ENCODE peak calls at places on chromosomes 12 and 14, in four cellular contexts. One of them, this sample, is unnamed.

GRCh38 chr12:66573605-66574004 is 105.3 kb downstream of the GRIP1 start:
- DNase-seq in CD4-positive, alpha-beta T cell: no peak
- DNase-seq in sigmoid colon: no peak
- DNase-seq in WERI-Rb-1: no peak
- DNase-seq in this sample: no peak

GRCh38 chr14:98819132-98819866 is 452.7 kb downstream of the BCL11B start:
- DNase-seq in CD4-positive, alpha-beta T cell: no peak
- DNase-seq in sigmoid colon: no peak
- DNase-seq in WERI-Rb-1: no peak
- DNase-seq in this sample: no peak

GRCh38 chr12:49420556-49420955 is 53.3 kb downstream of the SPATS2 start:
- DNase-seq in CD4-positive, alpha-beta T cell: no peak
- DNase-seq in sigmoid colon: no peak
- DNase-seq in WERI-Rb-1: no peak
- DNase-seq in this sample: no peak

GRCh38 chr12:75837700-75838099 is 193.9 kb downstream of the PHLDA1 start:
- DNase-seq in CD4-positive, alpha-beta T cell: no peak
- DNase-seq in sigmoid colon: no peak
- DNase-seq in WERI-Rb-1: peak; percentile 93
- DNase-seq in this sample: no peak

GRCh38 chr12:47818701-47819543 is 781 bp downstream of the HDAC7 start:
- DNase-seq in CD4-positive, alpha-beta T cell: peak; percentile 33
- DNase-seq in sigmoid colon: peak; percentile 85
- DNase-seq in WERI-Rb-1: peak; percentile 56
- DNase-seq in this sample: peak; percentile 59

GRCh38 chr14:33794791-33795300 is 156.0 kb downstream of the EGLN3 start:
- DNase-seq in CD4-positive, alpha-beta T cell: no peak
- DNase-seq in sigmoid colon: no peak
- DNase-seq in WERI-Rb-1: no peak
- DNase-seq in this sample: no peak

GRCh38 chr14:50225067-50225973 is 6.1 kb downstream of the SOS2 start:
- DNase-seq in CD4-positive, alpha-beta T cell: no peak
- DNase-seq in sigmoid colon: no peak
- DNase-seq in WERI-Rb-1: no peak
- DNase-seq in this sample: no peak

GRCh38 chr12:103800252-103800771 is 40.7 kb downstream of the NT5DC3 start:
- DNase-seq in CD4-positive, alpha-beta T cell: no peak
- DNase-seq in sigmoid colon: peak; percentile 83
- DNase-seq in WERI-Rb-1: no peak
- DNase-seq in this sample: no peak

GRCh38 chr14:75175677-75176141 is 703 bp downstream of the TMED10 start:
- DNase-seq in CD4-positive, alpha-beta T cell: no peak
- DNase-seq in sigmoid colon: no peak
- DNase-seq in WERI-Rb-1: no peak
- DNase-seq in this sample: no peak

GRCh38 chr12:40999212-40999611 is 188.9 kb upstream of the PDZRN4 start:
- DNase-seq in CD4-positive, alpha-beta T cell: no peak
- DNase-seq in sigmoid colon: no peak
- DNase-seq in WERI-Rb-1: no peak
- DNase-seq in this sample: no peak

GRCh38 chr12:111444314-111444705 is 38.6 kb downstream of the SH2B3 start:
- DNase-seq in CD4-positive, alpha-beta T cell: no peak
- DNase-seq in sigmoid colon: no peak
- DNase-seq in WERI-Rb-1: no peak
- DNase-seq in this sample: no peak

GRCh38 chr12:98182791-98183190 is 332.6 kb upstream of the TMPO start:
- DNase-seq in CD4-positive, alpha-beta T cell: no peak
- DNase-seq in sigmoid colon: no peak
- DNase-seq in WERI-Rb-1: no peak
- DNase-seq in this sample: no peak

GRCh38 chr12:120759591-120760348 is 34.1 kb downstream of the ACADS start:
- DNase-seq in CD4-positive, alpha-beta T cell: no peak
- DNase-seq in sigmoid colon: no peak
- DNase-seq in WERI-Rb-1: no peak
- DNase-seq in this sample: no peak

GRCh38 chr12:127107744-127108143 is 1159.2 kb upstream of the TMEM132C start:
- DNase-seq in CD4-positive, alpha-beta T cell: no peak
- DNase-seq in sigmoid colon: no peak
- DNase-seq in WERI-Rb-1: no peak
- DNase-seq in this sample: no peak

GRCh38 chr12:54300732-54301427 is at the start of gene NFE2:
- DNase-seq in CD4-positive, alpha-beta T cell: no peak
- DNase-seq in sigmoid colon: no peak
- DNase-seq in WERI-Rb-1: peak; percentile 77
- DNase-seq in this sample: no peak
- TF ChIP-seq CTCF in CD4-positive, alpha-beta T cell: no peak
- TF ChIP-seq CTCF in sigmoid colon: no peak
- TF ChIP-seq CTCF in WERI-Rb-1: no peak
- TF ChIP-seq CTCF in this sample: no peak

DNA sequence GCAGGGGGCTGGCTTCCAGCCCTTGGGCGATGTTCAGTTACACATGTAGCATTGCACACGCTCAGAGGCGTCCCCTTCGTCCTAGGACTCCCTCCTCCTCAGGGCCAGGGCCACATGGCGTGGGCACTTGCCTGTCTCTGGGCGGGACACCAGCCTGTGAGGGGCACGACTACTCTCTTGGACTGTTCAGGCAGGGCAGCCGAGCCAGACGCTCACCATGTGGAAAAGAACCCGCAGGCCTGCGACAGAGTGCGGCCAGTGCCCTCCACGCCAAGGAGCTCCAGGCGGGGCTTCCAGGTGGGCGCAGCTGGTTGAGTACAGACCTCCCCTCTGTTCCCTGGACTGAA is 20.9 kb downstream of the MTA1 start:
- DNase-seq in CD4-positive, alpha-beta T cell: no peak
- DNase-seq in sigmoid colon: no peak
- DNase-seq in WERI-Rb-1: no peak
- DNase-seq in this sample: no peak
- TF ChIP-seq CTCF in CD4-positive, alpha-beta T cell: no peak
- TF ChIP-seq CTCF in sigmoid colon: no peak
- TF ChIP-seq CTCF in WERI-Rb-1: no peak
- TF ChIP-seq CTCF in this sample: no peak

DNA sequence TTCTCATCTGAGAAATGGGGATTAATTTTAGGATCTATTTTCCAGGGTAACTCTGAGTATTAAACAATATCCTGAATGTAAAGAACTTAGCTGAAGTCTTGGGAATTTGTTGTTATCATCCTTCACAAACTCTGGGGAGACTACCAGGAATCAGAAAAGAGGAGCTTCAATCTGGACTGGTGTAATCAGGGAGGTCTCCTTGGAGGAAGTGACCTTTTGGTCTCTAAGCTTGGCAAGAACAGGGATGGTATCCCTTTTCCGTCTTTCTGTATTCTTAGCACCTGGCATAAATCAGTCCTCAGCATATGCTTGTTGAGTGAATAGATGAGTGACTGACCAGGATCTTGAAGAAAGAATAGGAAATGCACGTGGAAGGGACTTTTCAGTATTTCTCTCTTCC is 9.3 kb upstream of the RPH3A start:
- DNase-seq in CD4-positive, alpha-beta T cell: no peak
- DNase-seq in sigmoid colon: no peak
- DNase-seq in WERI-Rb-1: no peak
- DNase-seq in this sample: no peak
- TF ChIP-seq CTCF in CD4-positive, alpha-beta T cell: no peak
- TF ChIP-seq CTCF in sigmoid colon: no peak
- TF ChIP-seq CTCF in WERI-Rb-1: no peak
- TF ChIP-seq CTCF in this sample: no peak

GRCh38 chr12:124740691-124741137 is 123.0 kb downstream of the SCARB1 start:
- DNase-seq in CD4-positive, alpha-beta T cell: no peak
- DNase-seq in sigmoid colon: peak; percentile 83
- DNase-seq in WERI-Rb-1: peak; percentile 63
- DNase-seq in this sample: no peak
- TF ChIP-seq CTCF in CD4-positive, alpha-beta T cell: no peak
- TF ChIP-seq CTCF in sigmoid colon: no peak
- TF ChIP-seq CTCF in WERI-Rb-1: peak; percentile 44
- TF ChIP-seq CTCF in this sample: no peak

DNA sequence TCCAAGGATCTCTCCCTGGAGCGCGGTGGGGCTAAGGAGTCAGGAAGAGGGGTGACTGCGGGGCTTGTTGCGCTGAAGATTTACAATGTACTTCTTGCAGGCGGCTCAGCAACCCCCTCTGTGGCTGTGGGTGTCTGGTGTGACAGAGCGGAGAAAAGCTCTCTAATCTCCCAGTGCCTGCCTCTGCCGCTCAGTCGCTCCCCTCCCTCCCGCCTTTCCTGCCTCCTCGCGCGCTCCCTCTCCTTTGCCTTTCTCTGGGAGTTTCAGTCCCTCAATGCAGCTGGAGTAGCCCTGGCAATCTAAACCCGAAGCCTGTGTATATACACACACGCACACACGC is 799 bp upstream of the TRHDE start:
- DNase-seq in CD4-positive, alpha-beta T cell: no peak
- DNase-seq in sigmoid colon: no peak
- DNase-seq in WERI-Rb-1: peak; percentile 92
- DNase-seq in this sample: no peak
- TF ChIP-seq CTCF in CD4-positive, alpha-beta T cell: no peak
- TF ChIP-seq CTCF in sigmoid colon: no peak
- TF ChIP-seq CTCF in WERI-Rb-1: peak; percentile 53
- TF ChIP-seq CTCF in this sample: no peak

GRCh38 chr14:71322660-71323250 is 415.5 kb downstream of the PCNX1 start:
- DNase-seq in CD4-positive, alpha-beta T cell: no peak
- DNase-seq in sigmoid colon: no peak
- DNase-seq in WERI-Rb-1: no peak
- DNase-seq in this sample: no peak
- TF ChIP-seq CTCF in CD4-positive, alpha-beta T cell: peak; percentile 52
- TF ChIP-seq CTCF in sigmoid colon: peak; percentile 39
- TF ChIP-seq CTCF in WERI-Rb-1: peak; percentile 61
- TF ChIP-seq CTCF in this sample: no peak

GRCh38 chr14:66005899-66006434 is 480.2 kb upstream of the CCDC196 start:
- DNase-seq in CD4-positive, alpha-beta T cell: no peak
- DNase-seq in sigmoid colon: no peak
- DNase-seq in WERI-Rb-1: no peak
- DNase-seq in this sample: no peak
- TF ChIP-seq CTCF in CD4-positive, alpha-beta T cell: no peak
- TF ChIP-seq CTCF in sigmoid colon: no peak
- TF ChIP-seq CTCF in WERI-Rb-1: no peak
- TF ChIP-seq CTCF in this sample: no peak

GRCh38 chr14:58128416-58128815 is 23.6 kb downstream of the ARMH4 start:
- DNase-seq in CD4-positive, alpha-beta T cell: no peak
- DNase-seq in sigmoid colon: no peak
- DNase-seq in WERI-Rb-1: no peak
- DNase-seq in this sample: no peak

GRCh38 chr14:58131386-58131785 is 20.6 kb downstream of the ARMH4 start:
- DNase-seq in CD4-positive, alpha-beta T cell: no peak
- DNase-seq in sigmoid colon: no peak
- DNase-seq in WERI-Rb-1: peak; percentile 18
- DNase-seq in this sample: no peak

GRCh38 chr14:58133739-58134138 is 18.3 kb downstream of the ARMH4 start:
- DNase-seq in CD4-positive, alpha-beta T cell: no peak
- DNase-seq in sigmoid colon: no peak
- DNase-seq in WERI-Rb-1: no peak
- DNase-seq in this sample: no peak

GRCh38 chr14:58130121-58130782 is 21.8 kb downstream of the ARMH4 start:
- DNase-seq in CD4-positive, alpha-beta T cell: no peak
- DNase-seq in sigmoid colon: no peak
- DNase-seq in WERI-Rb-1: no peak
- DNase-seq in this sample: no peak

DNA sequence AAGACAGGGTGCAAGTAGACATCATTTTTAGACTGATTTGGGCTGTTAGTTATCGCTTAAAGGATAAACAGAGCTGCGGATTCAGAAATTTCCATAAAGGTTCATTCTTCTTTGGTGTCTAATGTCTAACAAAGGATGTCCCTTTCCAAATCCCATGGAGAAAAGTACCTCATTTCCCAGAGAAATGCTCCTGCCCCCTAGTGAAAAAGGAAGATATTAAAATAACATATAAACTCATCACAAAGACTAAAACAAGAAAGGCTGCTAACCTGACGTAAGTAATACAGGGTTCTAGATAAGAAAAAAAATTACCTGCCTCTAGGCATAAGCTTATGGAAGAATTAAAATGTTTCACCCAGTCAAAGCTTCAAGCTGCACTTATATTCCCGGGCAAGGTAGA is 22.8 kb downstream of the ARMH4 start:
- DNase-seq in CD4-positive, alpha-beta T cell: no peak
- DNase-seq in sigmoid colon: no peak
- DNase-seq in WERI-Rb-1: no peak
- DNase-seq in this sample: no peak
- TF ChIP-seq CTCF in CD4-positive, alpha-beta T cell: no peak
- TF ChIP-seq CTCF in sigmoid colon: no peak
- TF ChIP-seq CTCF in WERI-Rb-1: no peak
- TF ChIP-seq CTCF in this sample: no peak

GRCh38 chr14:23034498-23035302 is at the start of gene PSMB5:
- DNase-seq in CD4-positive, alpha-beta T cell: peak; percentile 90
- DNase-seq in sigmoid colon: peak; percentile 96
- DNase-seq in WERI-Rb-1: peak; percentile 92
- DNase-seq in this sample: peak; percentile 67
- TF ChIP-seq CTCF in CD4-positive, alpha-beta T cell: no peak
- TF ChIP-seq CTCF in sigmoid colon: peak; percentile 20
- TF ChIP-seq CTCF in WERI-Rb-1: no peak
- TF ChIP-seq CTCF in this sample: no peak

GRCh38 chr12:14810167-14810952 is 3.6 kb downstream of the SMCO3 start:
- DNase-seq in CD4-positive, alpha-beta T cell: no peak
- DNase-seq in sigmoid colon: no peak
- DNase-seq in WERI-Rb-1: no peak
- DNase-seq in this sample: no peak

GRCh38 chr12:14811486-14811885 is 2.5 kb downstream of the SMCO3 start:
- DNase-seq in CD4-positive, alpha-beta T cell: no peak
- DNase-seq in sigmoid colon: no peak
- DNase-seq in WERI-Rb-1: no peak
- DNase-seq in this sample: no peak

GRCh38 chr12:14814082-14814481 is at the start of gene SMCO3:
- DNase-seq in CD4-positive, alpha-beta T cell: no peak
- DNase-seq in sigmoid colon: no peak
- DNase-seq in WERI-Rb-1: no peak
- DNase-seq in this sample: no peak

DNA sequence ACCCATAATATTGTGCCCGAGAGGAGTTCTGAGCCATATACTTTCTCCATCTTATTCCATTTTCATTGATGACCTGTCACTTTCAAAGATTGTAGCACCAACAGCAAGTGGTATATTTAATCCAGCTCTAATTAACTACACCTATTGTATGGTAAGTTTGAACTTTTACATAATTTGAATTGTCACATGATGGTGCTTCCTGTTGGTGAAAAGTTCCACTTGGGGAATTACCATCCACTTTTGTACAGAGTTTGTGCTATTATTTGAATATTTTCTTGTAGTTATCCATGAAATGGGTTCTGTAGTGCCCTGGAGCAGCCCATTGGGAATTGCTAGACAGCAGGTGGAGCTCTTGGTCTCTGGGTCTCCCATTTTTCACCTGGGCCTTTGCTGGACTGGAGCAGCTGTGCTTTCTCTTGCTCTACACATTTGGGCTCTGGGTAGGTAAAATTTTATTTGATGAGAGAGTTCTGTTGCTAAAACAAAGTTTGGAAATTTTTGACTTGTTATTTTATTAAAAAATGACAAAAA is 3.0 kb downstream of the SMCO3 start:
- DNase-seq in CD4-positive, alpha-beta T cell: no peak
- DNase-seq in sigmoid colon: no peak
- DNase-seq in WERI-Rb-1: peak; percentile 28
- DNase-seq in this sample: no peak
- TF ChIP-seq CTCF in CD4-positive, alpha-beta T cell: no peak
- TF ChIP-seq CTCF in sigmoid colon: no peak
- TF ChIP-seq CTCF in WERI-Rb-1: peak; percentile 55
- TF ChIP-seq CTCF in this sample: no peak

This sample was measured in activated B cell treated with CpG ODN at 0.5 μM for 24 hours.